ENCODE peak calls at places on chromosomes 12 and 14, in four cellular contexts. One of them, this sample, is unnamed.

GRCh38 chr14:63523735-63524408 is 19.3 kb downstream of the PPP2R5E start:
- DNase-seq in esophagus muscularis mucosa: no peak
- DNase-seq in transverse colon: no peak
- DNase-seq in suprapubic skin: no peak
- DNase-seq in this sample: no peak

GRCh38 chr14:103105580-103106168 is 11.1 kb downstream of the EXOC3L4 start:
- DNase-seq in esophagus muscularis mucosa: no peak
- DNase-seq in transverse colon: peak; percentile 66
- DNase-seq in suprapubic skin: no peak
- DNase-seq in this sample: no peak

GRCh38 chr14:72128629-72129028 is 196.4 kb downstream of the RGS6 start:
- DNase-seq in esophagus muscularis mucosa: no peak
- DNase-seq in transverse colon: no peak
- DNase-seq in suprapubic skin: no peak
- DNase-seq in this sample: no peak

GRCh38 chr14:69904246-69904645 is 25.0 kb downstream of the SMOC1 start:
- DNase-seq in esophagus muscularis mucosa: no peak
- DNase-seq in transverse colon: no peak
- DNase-seq in suprapubic skin: no peak
- DNase-seq in this sample: peak; percentile 49

GRCh38 chr12:20472089-20472488 is 103.8 kb downstream of the PDE3A start:
- DNase-seq in suprapubic skin: no peak
- DNase-seq in esophagus muscularis mucosa: no peak
- DNase-seq in transverse colon: no peak
- DNase-seq in this sample: no peak

GRCh38 chr14:54935958-54936357 is 33.3 kb upstream of the GCH1 start:
- DNase-seq in esophagus muscularis mucosa: no peak
- DNase-seq in suprapubic skin: no peak
- DNase-seq in transverse colon: no peak
- DNase-seq in this sample: no peak

GRCh38 chr12:121248611-121249010 is 38.7 kb downstream of the P2RX4 start:
- DNase-seq in transverse colon: peak; percentile 74
- DNase-seq in suprapubic skin: no peak
- DNase-seq in esophagus muscularis mucosa: no peak
- DNase-seq in this sample: no peak

GRCh38 chr12:62859203-62859799 is 75.6 kb downstream of the PPM1H start:
- DNase-seq in esophagus muscularis mucosa: no peak
- DNase-seq in transverse colon: no peak
- DNase-seq in suprapubic skin: no peak
- DNase-seq in this sample: no peak

GRCh38 chr14:34098045-34098984 is 147.4 kb upstream of the EGLN3 start:
- DNase-seq in esophagus muscularis mucosa: no peak
- DNase-seq in suprapubic skin: no peak
- DNase-seq in transverse colon: peak; percentile 24
- DNase-seq in this sample: no peak

GRCh38 chr12:90253142-90253541 is 544.5 kb upstream of the ATP2B1 start:
- DNase-seq in transverse colon: no peak
- DNase-seq in suprapubic skin: no peak
- DNase-seq in esophagus muscularis mucosa: no peak
- DNase-seq in this sample: no peak

GRCh38 chr14:20343855-20344205 is 395 bp downstream of the PARP2 start:
- DNase-seq in transverse colon: no peak
- DNase-seq in suprapubic skin: no peak
- DNase-seq in esophagus muscularis mucosa: no peak
- DNase-seq in this sample: no peak

GRCh38 chr12:29644536-29645162 is 139.1 kb downstream of the TMTC1 start:
- DNase-seq in suprapubic skin: no peak
- DNase-seq in esophagus muscularis mucosa: no peak
- DNase-seq in transverse colon: no peak
- DNase-seq in this sample: no peak

GRCh38 chr12:123058471-123058870 is 78.0 kb downstream of the ARL6IP4 start:
- DNase-seq in suprapubic skin: peak; percentile 36
- DNase-seq in esophagus muscularis mucosa: no peak
- DNase-seq in transverse colon: no peak
- DNase-seq in this sample: no peak

GRCh38 chr12:94186461-94187237 is 38.3 kb downstream of the PLXNC1 start:
- DNase-seq in suprapubic skin: no peak
- DNase-seq in esophagus muscularis mucosa: no peak
- DNase-seq in transverse colon: no peak
- DNase-seq in this sample: no peak

GRCh38 chr14:89178802-89179201 is 238.2 kb downstream of the FOXN3 start:
- DNase-seq in suprapubic skin: no peak
- DNase-seq in esophagus muscularis mucosa: no peak
- DNase-seq in transverse colon: no peak
- DNase-seq in this sample: no peak

GRCh38 chr12:46514886-46515285 is 142.3 kb upstream of the SLC38A2 start:
- DNase-seq in esophagus muscularis mucosa: no peak
- DNase-seq in transverse colon: no peak
- DNase-seq in suprapubic skin: no peak
- DNase-seq in this sample: no peak

GRCh38 chr12:115934046-115934445 is 343.4 kb downstream of the MED13L start:
- DNase-seq in esophagus muscularis mucosa: no peak
- DNase-seq in transverse colon: no peak
- DNase-seq in suprapubic skin: peak; percentile 75
- DNase-seq in this sample: no peak

GRCh38 chr12:109706747-109707469 is 6.7 kb upstream of the FAM222A start:
- DNase-seq in esophagus muscularis mucosa: no peak
- DNase-seq in suprapubic skin: no peak
- DNase-seq in transverse colon: peak; percentile 41
- DNase-seq in this sample: no peak

GRCh38 chr12:92717202-92717601 is 14.4 kb downstream of the PLEKHG7 start:
- DNase-seq in transverse colon: no peak
- DNase-seq in esophagus muscularis mucosa: no peak
- DNase-seq in suprapubic skin: no peak
- DNase-seq in this sample: no peak

GRCh38 chr14:95385701-95386100 is 66.0 kb upstream of the CLMN start:
- DNase-seq in transverse colon: no peak
- DNase-seq in suprapubic skin: no peak
- DNase-seq in esophagus muscularis mucosa: no peak
- DNase-seq in this sample: no peak

GRCh38 chr12:31991146-31991545 is 31.9 kb downstream of the RESF1 start:
- DNase-seq in transverse colon: no peak
- DNase-seq in suprapubic skin: no peak
- DNase-seq in esophagus muscularis mucosa: no peak
- DNase-seq in this sample: no peak

GRCh38 chr12:23552417-23552816 is 397.1 kb downstream of the SOX5 start:
- DNase-seq in esophagus muscularis mucosa: no peak
- DNase-seq in suprapubic skin: no peak
- DNase-seq in transverse colon: no peak
- DNase-seq in this sample: no peak

GRCh38 chr12:65734226-65734625 is 90.1 kb upstream of the HMGA2 start:
- DNase-seq in transverse colon: no peak
- DNase-seq in esophagus muscularis mucosa: peak; percentile 83
- DNase-seq in suprapubic skin: no peak
- DNase-seq in this sample: no peak

GRCh38 chr12:116138380-116138779 is 139.1 kb downstream of the MED13L start:
- DNase-seq in suprapubic skin: no peak
- DNase-seq in esophagus muscularis mucosa: no peak
- DNase-seq in transverse colon: no peak
- DNase-seq in this sample: no peak

GRCh38 chr12:118436002-118436724 is 59.8 kb downstream of the SUDS3 start:
- DNase-seq in suprapubic skin: no peak
- DNase-seq in transverse colon: no peak
- DNase-seq in esophagus muscularis mucosa: no peak
- DNase-seq in this sample: no peak

GRCh38 chr12:75699728-75700496 is 188.5 kb upstream of the KRR1 start:
- DNase-seq in esophagus muscularis mucosa: no peak
- DNase-seq in suprapubic skin: no peak
- DNase-seq in transverse colon: no peak
- DNase-seq in this sample: no peak

GRCh38 chr12:79687711-79688270 is 3.0 kb downstream of the PAWR start:
- DNase-seq in suprapubic skin: no peak
- DNase-seq in transverse colon: no peak
- DNase-seq in esophagus muscularis mucosa: no peak
- DNase-seq in this sample: no peak

GRCh38 chr14:70190156-70190555 is 1.4 kb upstream of the SLC8A3 start:
- DNase-seq in transverse colon: no peak
- DNase-seq in esophagus muscularis mucosa: peak; percentile 57
- DNase-seq in suprapubic skin: no peak
- DNase-seq in this sample: no peak

GRCh38 chr14:91280129-91280528 is 35.6 kb upstream of the GPR68 start:
- DNase-seq in transverse colon: no peak
- DNase-seq in esophagus muscularis mucosa: no peak
- DNase-seq in suprapubic skin: no peak
- DNase-seq in this sample: no peak

DNA sequence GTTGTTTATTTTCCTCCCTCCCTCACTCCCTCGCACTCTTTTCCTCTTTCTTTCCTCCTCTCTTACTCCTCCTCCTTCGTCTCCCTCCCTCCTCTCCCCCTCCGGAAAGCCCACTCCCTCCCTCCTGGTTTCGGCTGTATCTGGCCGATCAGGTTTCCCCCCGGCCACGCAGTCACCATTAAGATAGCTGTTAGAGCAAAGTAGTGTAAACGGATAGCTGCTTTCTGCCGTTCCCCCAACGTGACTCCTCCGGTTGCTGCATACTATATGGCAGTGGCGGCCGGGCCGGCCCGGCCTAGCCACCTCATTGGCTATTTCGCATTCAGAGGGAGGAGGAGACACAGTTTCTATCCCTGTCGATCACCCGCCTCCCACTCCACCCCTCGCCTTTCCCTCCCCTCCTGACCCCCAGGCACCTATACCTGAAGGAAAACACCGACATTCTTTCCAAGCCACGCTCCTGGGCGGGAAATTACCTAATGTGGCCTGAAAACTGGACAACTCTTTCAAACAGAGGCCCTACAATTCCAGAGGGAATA is at the start of gene SIX4:
- DNase-seq in transverse colon: peak; percentile 53
- DNase-seq in suprapubic skin: peak; percentile 59
- DNase-seq in esophagus muscularis mucosa: no peak
- DNase-seq in this sample: no peak
- TF ChIP-seq POLR2AphosphoS5 in transverse colon: no peak
- TF ChIP-seq POLR2AphosphoS5 in suprapubic skin: no peak
- TF ChIP-seq POLR2AphosphoS5 in esophagus muscularis mucosa: peak; percentile 62
- TF ChIP-seq POLR2AphosphoS5 in this sample: no peak

GRCh38 chr14:38870437-38870836 is 232.6 kb downstream of the SEC23A start:
- DNase-seq in suprapubic skin: no peak
- DNase-seq in transverse colon: no peak
- DNase-seq in esophagus muscularis mucosa: no peak
- DNase-seq in this sample: no peak

GRCh38 chr14:38868415-38869290 is 234.4 kb downstream of the SEC23A start:
- DNase-seq in suprapubic skin: no peak
- DNase-seq in esophagus muscularis mucosa: no peak
- DNase-seq in transverse colon: no peak
- DNase-seq in this sample: no peak

GRCh38 chr14:38862381-38862780 is 240.7 kb downstream of the SEC23A start:
- DNase-seq in esophagus muscularis mucosa: no peak
- DNase-seq in transverse colon: no peak
- DNase-seq in suprapubic skin: no peak
- DNase-seq in this sample: no peak

GRCh38 chr14:38867561-38868150 is 235.4 kb downstream of the SEC23A start:
- DNase-seq in suprapubic skin: peak; percentile 69
- DNase-seq in transverse colon: peak; percentile 78
- DNase-seq in esophagus muscularis mucosa: no peak
- DNase-seq in this sample: no peak

DNA sequence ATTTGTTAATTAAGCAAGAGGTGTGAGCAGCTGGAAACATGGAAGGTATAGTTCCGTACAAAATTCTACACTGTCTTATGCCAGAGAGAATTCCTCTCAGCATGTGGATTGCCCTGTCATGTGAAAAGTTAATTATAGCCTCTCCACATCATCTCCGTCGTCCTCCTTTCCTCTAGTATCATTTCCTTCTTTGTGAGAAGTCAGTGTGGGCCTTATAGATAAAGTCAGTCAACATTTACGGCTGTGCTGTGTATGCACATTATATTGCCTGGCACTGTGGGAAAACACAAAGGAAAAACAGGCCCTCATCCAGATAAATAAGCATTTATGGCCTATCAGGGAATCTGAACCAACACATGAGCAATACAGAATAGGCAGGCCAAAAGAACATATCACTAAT is 236.6 kb downstream of the SEC23A start:
- DNase-seq in transverse colon: no peak
- DNase-seq in suprapubic skin: no peak
- DNase-seq in esophagus muscularis mucosa: no peak
- DNase-seq in this sample: no peak
- TF ChIP-seq POLR2AphosphoS5 in transverse colon: no peak
- TF ChIP-seq POLR2AphosphoS5 in suprapubic skin: no peak
- TF ChIP-seq POLR2AphosphoS5 in esophagus muscularis mucosa: no peak
- TF ChIP-seq POLR2AphosphoS5 in this sample: no peak

DNA sequence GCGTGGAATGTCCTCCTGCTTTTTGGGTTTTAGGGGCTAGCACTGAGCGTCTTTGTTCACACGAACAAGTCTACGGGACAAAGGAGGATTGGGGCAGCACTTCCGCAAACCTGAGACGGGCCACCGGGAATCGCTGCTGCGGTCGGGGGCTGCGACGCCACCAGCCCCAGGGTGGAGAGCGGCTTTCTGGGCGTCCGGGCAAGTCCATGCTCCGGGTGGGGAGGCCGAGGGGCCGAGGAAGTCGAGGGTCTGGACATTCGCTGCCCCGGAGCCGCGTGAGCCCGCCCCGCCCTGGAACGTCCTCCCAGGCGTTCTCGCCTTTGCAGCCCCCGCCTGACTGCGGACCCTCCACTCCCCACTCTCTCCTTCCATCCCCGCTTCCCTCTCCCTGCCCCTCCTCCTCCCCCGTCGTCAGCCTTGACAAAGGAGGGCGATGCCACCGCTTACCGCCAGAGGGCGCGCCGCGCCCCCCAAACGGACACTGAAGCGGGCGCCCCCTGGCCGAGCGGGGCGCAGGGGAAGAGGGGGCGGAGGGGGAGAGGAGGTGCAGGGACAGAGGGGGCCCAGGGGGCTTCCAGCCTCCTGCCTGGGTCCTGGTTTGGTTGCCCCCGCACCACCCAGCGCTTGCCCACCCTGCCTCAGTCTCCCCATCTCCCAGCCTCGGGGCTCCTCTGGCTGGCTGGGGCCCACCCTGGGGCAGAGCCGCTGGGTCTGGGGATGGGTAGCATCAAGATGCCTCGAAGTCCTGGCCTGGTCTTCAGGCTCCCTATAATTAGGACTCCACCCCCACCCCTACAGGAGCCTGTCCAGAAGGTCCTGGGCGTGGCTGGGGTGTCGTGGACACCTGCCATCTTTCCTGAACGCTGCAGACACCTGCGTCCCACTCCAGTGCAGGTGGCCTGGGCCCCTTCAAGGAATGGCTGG is 39.1 kb upstream of the INF2 start:
- DNase-seq in suprapubic skin: no peak
- DNase-seq in transverse colon: peak; percentile 71
- DNase-seq in esophagus muscularis mucosa: no peak
- DNase-seq in this sample: no peak
- TF ChIP-seq POLR2AphosphoS5 in suprapubic skin: no peak
- TF ChIP-seq POLR2AphosphoS5 in transverse colon: no peak
- TF ChIP-seq POLR2AphosphoS5 in esophagus muscularis mucosa: no peak
- TF ChIP-seq POLR2AphosphoS5 in this sample: no peak

GRCh38 chr14:52950898-52951729 is at the start of gene FERMT2:
- DNase-seq in suprapubic skin: peak; percentile 89
- DNase-seq in transverse colon: peak; percentile 76
- DNase-seq in esophagus muscularis mucosa: peak; percentile 94
- DNase-seq in this sample: no peak
- TF ChIP-seq POLR2AphosphoS5 in suprapubic skin: no peak
- TF ChIP-seq POLR2AphosphoS5 in transverse colon: peak; percentile 75
- TF ChIP-seq POLR2AphosphoS5 in esophagus muscularis mucosa: peak; percentile 92
- TF ChIP-seq POLR2AphosphoS5 in this sample: no peak

GRCh38 chr12:132766380-132767085 is 4.9 kb upstream of the ANKLE2 start:
- DNase-seq in esophagus muscularis mucosa: no peak
- DNase-seq in transverse colon: peak; percentile 36
- DNase-seq in suprapubic skin: no peak
- DNase-seq in this sample: no peak
- TF ChIP-seq POLR2AphosphoS5 in esophagus muscularis mucosa: no peak
- TF ChIP-seq POLR2AphosphoS5 in transverse colon: no peak
- TF ChIP-seq POLR2AphosphoS5 in suprapubic skin: no peak
- TF ChIP-seq POLR2AphosphoS5 in this sample: no peak